ENCODE peak calls at places on chromosome 2, in four cellular contexts. X is IMR-90, T is ascending aorta, K is psoas muscle. I is an unnamed sample.

GRCh38 chr2:232658217-232658785 is 24.9 kb downstream of the EFHD1 start:
- DNase-seq in T (no peak), X (no peak), K (no peak), I (no peak)

GRCh38 chr2:218368621-218369153 is 12.0 kb downstream of the CATIP start:
- DNase-seq in K (peak; percentile 39), X (no peak), T (no peak), I (no peak)

GRCh38 chr2:181459646-181460045 is 2.5 kb downstream of the ITGA4 start:
- DNase-seq in T (no peak), X (peak; percentile 6), K (no peak), I (no peak)

GRCh38 chr2:85887566-85888019 is 1.2 kb downstream of the ST3GAL5 start:
- DNase-seq in T (no peak), K (peak; percentile 50), X (peak; percentile 40), I (peak; percentile 57)

GRCh38 chr2:169091761-169092523 is 22.6 kb downstream of the DHRS9 start:
- DNase-seq in K (no peak), X (peak; percentile 15), T (no peak), I (no peak)

GRCh38 chr2:214019229-214019972 is 391.5 kb upstream of the VWC2L start:
- DNase-seq in K (peak; percentile 42), T (no peak), X (peak; percentile 97), I (no peak)

GRCh38 chr2:33933203-33933602 is 334.1 kb upstream of the FAM98A start:
- DNase-seq in X (no peak), T (no peak), K (no peak), I (no peak)

GRCh38 chr2:102737435-102737834 is 24.4 kb upstream of the TMEM182 start:
- DNase-seq in K (no peak), X (no peak), T (no peak), I (no peak)

GRCh38 chr2:163558286-163559009 is 177.4 kb downstream of the FIGN start:
- DNase-seq in K (no peak), X (no peak), T (no peak), I (no peak)

GRCh38 chr2:233354971-233355574 is 779 bp downstream of the DGKD start:
- DNase-seq in X (no peak), T (no peak), K (no peak), I (peak; percentile 35)

GRCh38 chr2:103986001-103986400 is 867.9 kb upstream of the POU3F3 start:
- DNase-seq in K (no peak), T (no peak), X (no peak), I (no peak)

GRCh38 chr2:58101500-58101899 is 54.9 kb downstream of the VRK2 start:
- DNase-seq in X (peak; percentile 44), T (no peak), K (no peak), I (no peak)

GRCh38 chr2:12555012-12555645 is 161.6 kb upstream of the TRIB2 start:
- DNase-seq in T (no peak), K (no peak), X (peak; percentile 80), I (no peak)

GRCh38 chr2:178928077-178928476 is 120.9 kb upstream of the TTN start:
- DNase-seq in T (no peak), K (no peak), X (no peak), I (no peak)

GRCh38 chr2:233892793-233893192 is 24.4 kb upstream of the TRPM8 start:
- DNase-seq in T (no peak), X (no peak), K (no peak), I (no peak)

GRCh38 chr2:233822781-233823730 is 31.3 kb downstream of the HJURP start:
- DNase-seq in X (no peak), K (no peak), T (no peak), I (no peak)

GRCh38 chr2:120734930-120735611 is 597 bp upstream of the GLI2 start:
- DNase-seq in T (no peak), K (no peak), X (peak; percentile 32), I (no peak)

GRCh38 chr2:70891572-70892356 is 43.9 kb upstream of the ATP6V1B1 start:
- DNase-seq in T (no peak), K (no peak), X (no peak), I (no peak)

GRCh38 chr2:77428946-77429345 is 93.2 kb downstream of the LRRTM4 start:
- DNase-seq in K (no peak), X (no peak), T (no peak), I (no peak)

GRCh38 chr2:192208848-192209247 is 14.1 kb upstream of the TMEFF2 start:
- DNase-seq in X (peak; percentile 33), K (no peak), T (no peak), I (no peak)

GRCh38 chr2:144477943-144478283 is 42.0 kb downstream of the ZEB2 start:
- DNase-seq in T (no peak), X (peak; percentile 43), K (no peak), I (no peak)

GRCh38 chr2:38030590-38031326 is 45.2 kb downstream of the CYP1B1 start:
- DNase-seq in K (no peak), T (no peak), X (no peak), I (no peak)

GRCh38 chr2:38105911-38106310 is 30.0 kb upstream of the CYP1B1 start:
- DNase-seq in K (no peak), X (no peak), T (no peak), I (no peak)

GRCh38 chr2:81481994-81482368 is 1177.4 kb upstream of the LRRTM1 start:
- DNase-seq in X (no peak), T (no peak), K (no peak), I (no peak)

GRCh38 chr2:197454923-197455322 is 1.6 kb downstream of the COQ10B start:
- DNase-seq in X (no peak), T (no peak), K (no peak), I (no peak)

GRCh38 chr2:23803275-23803964 is 123.5 kb downstream of the ATAD2B start:
- DNase-seq in K (no peak), T (no peak), X (peak; percentile 79), I (no peak)

GRCh38 chr2:69961496-69961895 is at the start of gene ASPRV1:
- DNase-seq in T (no peak), X (no peak), K (no peak), I (no peak)

GRCh38 chr2:11762799-11763461 is 16.5 kb downstream of the LPIN1 start:
- DNase-seq in X (no peak), K (no peak), T (no peak), I (no peak)

GRCh38 chr2:133503323-133503722 is 64.9 kb downstream of the NCKAP5 start:
- DNase-seq in K (no peak), T (no peak), X (no peak), I (no peak)

GRCh38 chr2:224442092-224442999 is 40.4 kb upstream of the FAM124B start:
- DNase-seq in X (no peak), K (peak; percentile 27), T (no peak), I (no peak)

GRCh38 chr2:223735659-223736244 is 101.6 kb downstream of the AP1S3 start:
- DNase-seq in T (no peak), K (no peak), X (peak; percentile 96), I (no peak)

GRCh38 chr2:206614825-206615224 is 27.5 kb upstream of the FAM237A start:
- DNase-seq in K (no peak), X (peak; percentile 32), T (no peak), I (no peak)

GRCh38 chr2:85680707-85681353 is 12.8 kb upstream of the SFTPB start:
- DNase-seq in K (no peak), X (no peak), T (no peak), I (no peak)

GRCh38 chr2:142602418-142602989 is 275.0 kb upstream of the KYNU start:
- DNase-seq in K (no peak), X (no peak), T (no peak), I (no peak)

GRCh38 chr2:237448171-237448570 is 34.2 kb upstream of the COL6A3 start:
- DNase-seq in T (no peak), X (no peak), K (no peak), I (no peak)

GRCh38 chr2:237450583-237450982 is 36.5 kb upstream of the MLPH start:
- DNase-seq in X (no peak), T (no peak), K (no peak), I (no peak)

GRCh38 chr2:237448626-237449025 is 34.7 kb upstream of the COL6A3 start:
- DNase-seq in K (no peak), T (no peak), X (no peak), I (no peak)

GRCh38 chr2:237450108-237450507 is 36.1 kb upstream of the COL6A3 start:
- DNase-seq in X (no peak), T (no peak), K (no peak), I (no peak)

GRCh38 chr2:237449193-237449797 is 35.3 kb upstream of the COL6A3 start:
- DNase-seq in K (peak; percentile 72), X (peak; percentile 48), T (peak; percentile 67), I (peak; percentile 72)
- H3K4me3 ChIP-seq in K (no peak overlapping the region), X (no peak overlapping the region), T (peak overlapping the region; percentile 43), I (peak overlapping the region; percentile 34)

GRCh38 chr2:235575904-235576303 is 82.1 kb downstream of the AGAP1 start:
- DNase-seq in X (no peak), K (no peak), T (no peak), I (no peak)
- H3K27ac ChIP-seq in X (no peak overlapping the region), K (no peak overlapping the region), T (no peak overlapping the region), I (no peak overlapping the region)

DNA sequence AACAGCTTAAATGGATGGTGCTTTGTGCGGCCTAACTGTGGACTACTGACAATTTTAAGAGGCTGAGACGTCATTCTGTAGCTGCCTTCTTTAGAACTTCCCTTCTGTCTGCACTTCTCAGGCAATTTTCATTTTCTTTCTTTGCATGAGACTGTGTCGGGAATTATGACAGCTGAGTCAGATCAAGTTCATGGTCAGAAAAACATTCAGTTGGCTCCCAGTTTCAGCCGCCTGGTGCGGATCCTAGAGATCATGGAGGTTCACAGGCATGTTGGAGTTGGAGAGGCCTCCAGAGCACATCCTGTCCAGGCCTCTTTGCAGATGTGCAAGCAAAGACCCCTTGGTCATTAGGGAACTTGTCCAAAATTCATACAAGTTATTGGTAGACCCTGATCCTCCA is 135.0 kb downstream of the TANC1 start:
- DNase-seq in T (no peak), X (peak; percentile 37), K (no peak), I (no peak)
- H3K4me3 ChIP-seq in T (no peak overlapping the region), X (no peak overlapping the region), K (no peak overlapping the region), I (no peak overlapping the region)

GRCh38 chr2:176004925-176005324 is 2.9 kb upstream of the LNPK start:
- DNase-seq in T (no peak), K (no peak), X (no peak), I (no peak)
- H3K27ac ChIP-seq in T (no peak overlapping the region), K (no peak overlapping the region), X (no peak overlapping the region), I (no peak overlapping the region)

GRCh38 chr2:60548844-60549243 is 4.6 kb downstream of the BCL11A start:
- DNase-seq in X (no peak), T (no peak), K (no peak), I (no peak)
- H3K4me3 ChIP-seq in X (no peak overlapping the region), T (peak overlapping the region; percentile 68), K (peak overlapping the region; percentile 85), I (peak overlapping the region; percentile 73)

I was measured in left ventricle myocardium inferior.